ENCODE peak calls at places on chromosomes 6 and 20, in nine cellular contexts. Z is right cardiac atrium; G is CD8-positive, alpha-beta T cell; Y is transverse colon; Q is lower lobe of right lung; X is hepatocyte; U is astrocyte; O is left lung; J is AG04450. T is an unnamed sample.

GRCh38 chr20:3420211-3420707 is 12.8 kb upstream of the DNAAF9 start:
- DNase-seq in U (no peak), J (no peak), G (peak; percentile 14), Z (peak; percentile 33), X (no peak), Y (peak; percentile 35), O (peak; percentile 67), Q (peak; percentile 66), T (peak; percentile 47)

GRCh38 chr6:18154507-18155272 is at the start of gene TPMT:
- DNase-seq in O (peak; percentile 38), G (peak; percentile 16), Q (peak; percentile 59), Y (peak; percentile 35), Z (peak; percentile 23), U (no peak), X (peak; percentile 40), J (no peak), T (peak; percentile 5)

GRCh38 chr20:3452690-3453089 is 18.1 kb upstream of the ATRN start:
- DNase-seq in Y (no peak), J (no peak), U (no peak), Q (no peak), O (no peak), X (no peak), G (no peak), Z (no peak), T (no peak)

GRCh38 chr6:164072240-164072666 is 657.7 kb downstream of the QKI start:
- DNase-seq in G (no peak), J (no peak), Q (no peak), Z (no peak), U (no peak), O (no peak), Y (no peak), X (no peak), T (no peak)

GRCh38 chr6:112298021-112298745 is 43.8 kb upstream of the LAMA4 start:
- DNase-seq in Z (no peak), O (no peak), J (peak; percentile 69), X (peak; percentile 52), Y (no peak), Q (no peak), U (peak; percentile 92), G (no peak), T (peak; percentile 20)

GRCh38 chr6:132130530-132131298 is 179.5 kb upstream of the CCN2 start:
- DNase-seq in O (no peak), Z (peak; percentile 71), J (no peak), U (peak; percentile 84), X (no peak), G (no peak), Y (peak; percentile 10), Q (no peak), T (peak; percentile 93)

GRCh38 chr6:108661430-108661829 is 100.7 kb downstream of the FOXO3 start:
- DNase-seq in X (peak; percentile 37), Z (no peak), Y (no peak), U (peak; percentile 36), J (no peak), G (no peak), O (no peak), Q (no peak), T (no peak)

GRCh38 chr20:1811621-1812498 is 83.3 kb upstream of the SIRPA start:
- DNase-seq in J (no peak), O (no peak), X (no peak), Y (no peak), U (peak; percentile 34), Z (no peak), Q (no peak), G (no peak), T (no peak)

GRCh38 chr6:49668083-49668511 is 31.5 kb upstream of the RHAG start:
- DNase-seq in U (no peak), Z (no peak), G (no peak), J (no peak), X (peak; percentile 5), O (no peak), Q (no peak), Y (no peak), T (no peak)

GRCh38 chr6:30007132-30007764 is 53.8 kb upstream of the POLR1H start:
- DNase-seq in G (peak; percentile 29), U (no peak), X (no peak), Z (peak; percentile 27), J (no peak), Y (peak; percentile 18), O (peak; percentile 43), Q (peak; percentile 74), T (no peak)

GRCh38 chr6:4354181-4354580 is 218.8 kb upstream of the ECI2 start:
- DNase-seq in Q (no peak), O (no peak), U (no peak), G (no peak), J (no peak), X (no peak), Y (no peak), Z (no peak), T (no peak)

GRCh38 chr6:148959008-148959407 is 212.2 kb downstream of the UST start:
- DNase-seq in Q (no peak), X (no peak), O (no peak), G (no peak), J (no peak), Y (no peak), Z (no peak), U (no peak), T (no peak)

GRCh38 chr6:53458097-53458866 is 86.6 kb downstream of the GCLC start:
- DNase-seq in U (no peak), Z (no peak), J (no peak), X (no peak), Y (no peak), O (no peak), Q (no peak), G (no peak), T (no peak)

GRCh38 chr6:143962644-143962929 is 45.5 kb downstream of the PLAGL1 start:
- DNase-seq in Z (no peak), Q (no peak), Y (no peak), J (no peak), U (peak; percentile 41), O (no peak), X (peak; percentile 52), G (no peak), T (no peak)

GRCh38 chr6:113488061-113488460 is 369.1 kb upstream of the MARCKS start:
- DNase-seq in G (no peak), X (no peak), O (no peak), Y (no peak), Z (no peak), Q (no peak), J (no peak), U (no peak), T (no peak)

GRCh38 chr6:8494730-8495129 is 59.4 kb upstream of the SLC35B3 start:
- DNase-seq in U (no peak), G (no peak), X (no peak), O (no peak), J (no peak), Q (no peak), Y (no peak), Z (no peak), T (no peak)

GRCh38 chr20:17969276-17969883 is 562 bp downstream of the MGME1 start:
- DNase-seq in Y (peak; percentile 52), O (peak; percentile 45), Q (peak; percentile 55), X (peak; percentile 39), U (no peak), G (no peak), J (no peak), Z (peak; percentile 41), T (peak; percentile 5)

GRCh38 chr6:169958510-169958909 is 207.1 kb downstream of the ERMARD start:
- DNase-seq in Y (no peak), X (no peak), Q (no peak), O (no peak), G (no peak), U (no peak), Z (no peak), J (no peak), T (no peak)

GRCh38 chr20:45813489-45813888 is 1.0 kb downstream of the UBE2C start:
- DNase-seq in Q (no peak), J (no peak), G (no peak), U (no peak), Z (no peak), Y (no peak), O (no peak), X (no peak), T (no peak)
- H3K4me3 ChIP-seq in Q (no peak overlapping the region), J (peak overlapping the region; percentile 73), G (no peak overlapping the region), U (peak overlapping the region; percentile 78), Z (no peak overlapping the region), Y (peak overlapping the region; percentile 62), O (no peak overlapping the region), X (no peak overlapping the region), T (peak overlapping the region; percentile 96)

GRCh38 chr6:40599580-40599979 is 12.4 kb upstream of the LRFN2 start:
- DNase-seq in Y (no peak), O (no peak), Z (no peak), J (no peak), G (no peak), U (no peak), X (peak; percentile 63), Q (no peak), T (no peak)

GRCh38 chr6:40597301-40597700 is 10.1 kb upstream of the LRFN2 start:
- DNase-seq in J (no peak), O (no peak), X (no peak), Z (no peak), Y (no peak), U (no peak), Q (no peak), G (no peak), T (no peak)
- H3K27me3 ChIP-seq in J (no peaks in the 10 kb centered on the region), O (peaks cover 9% of the 10 kb centered on the region), X (peaks cover 57% of the 10 kb centered on the region), Z (no peaks in the 10 kb centered on the region), Y (peaks cover 41% of the 10 kb centered on the region), U (peaks cover 9% of the 10 kb centered on the region), Q (peaks cover 39% of the 10 kb centered on the region), G (peaks cover 4% of the 10 kb centered on the region), T (no peaks in the 10 kb centered on the region)

GRCh38 chr6:97207383-97207782 is 75.6 kb downstream of the MMS22L start:
- DNase-seq in J (no peak), G (no peak), Z (no peak), U (no peak), O (no peak), Y (no peak), Q (no peak), X (no peak), T (no peak)
- H3K9me3 ChIP-seq in J (no peaks in the 10 kb centered on the region), G (no peaks in the 10 kb centered on the region), Z (no peaks in the 10 kb centered on the region), U (no peaks in the 10 kb centered on the region), O (no peaks in the 10 kb centered on the region), Y (no peaks in the 10 kb centered on the region), Q (no peaks in the 10 kb centered on the region), X (no peaks in the 10 kb centered on the region), T (no peaks in the 10 kb centered on the region)

GRCh38 chr20:63895886-63896135 is 885 bp downstream of the DNAJC5 start:
- DNase-seq in X (no peak), J (no peak), O (no peak), U (no peak), Y (no peak), Z (no peak), Q (no peak), G (no peak), T (no peak)
- H3K4me3 ChIP-seq in X (peak overlapping the region; percentile 37), J (peak overlapping the region; percentile 72), O (peak overlapping the region; percentile 46), U (peak overlapping the region; percentile 83), Y (peak overlapping the region; percentile 73), Z (peak overlapping the region; percentile 99), Q (peak overlapping the region; percentile 66), G (peak overlapping the region; percentile 62), T (peak overlapping the region; percentile 63)

GRCh38 chr20:59608396-59608795 is 4.1 kb downstream of the PHACTR3 start:
- DNase-seq in J (no peak), U (no peak), O (no peak), X (no peak), Z (no peak), Y (no peak), G (no peak), Q (no peak), T (no peak)
- H3K27me3 ChIP-seq in J (peaks cover 15% of the 10 kb centered on the region), U (peaks cover 6% of the 10 kb centered on the region), O (peaks cover 30% of the 10 kb centered on the region), X (peaks cover 53% of the 10 kb centered on the region), Z (peaks cover 2% of the 10 kb centered on the region), Y (peaks cover 54% of the 10 kb centered on the region), G (no peaks in the 10 kb centered on the region), Q (peaks cover 68% of the 10 kb centered on the region), T (no peaks in the 10 kb centered on the region)

GRCh38 chr20:46505501-46505900 is 7.9 kb downstream of the ZNF334 start:
- DNase-seq in J (no peak), O (no peak), Q (no peak), G (no peak), X (no peak), Y (no peak), U (no peak), Z (no peak), T (no peak)
- H3K9me3 ChIP-seq in J (peaks cover 9% of the 10 kb centered on the region), O (peaks cover 33% of the 10 kb centered on the region), Q (peaks cover 24% of the 10 kb centered on the region), G (peaks cover 20% of the 10 kb centered on the region), X (peaks cover 49% of the 10 kb centered on the region), Y (peaks cover 28% of the 10 kb centered on the region), U (peaks cover 37% of the 10 kb centered on the region), Z (peaks cover 7% of the 10 kb centered on the region), T (peaks cover 21% of the 10 kb centered on the region)